ENCODE peak calls at places on chromosomes 13 and 19, in eight cellular contexts. Y, H, V, T, F, K, N and O are unnamed samples.

GRCh38 chr19:51783373-51783772 is 11.6 kb upstream of the FPR3 start:
- DNase-seq in Y (no peak), H (no peak), V (no peak), T (no peak), F (peak), K (no peak), N (no peak), O (no peak)

GRCh38 chr13:34371645-34372044 is 553.7 kb downstream of the RFC3 start:
- DNase-seq in Y (no peak), H (no peak), V (no peak), T (no peak), F (no peak), K (no peak), N (no peak), O (no peak)

GRCh38 chr19:30690935-30691505 is 318.8 kb downstream of the ZNF536 start:
- DNase-seq in Y (no peak), H (no peak), V (no peak), T (no peak), F (peak), K (no peak), N (no peak), O (no peak)

GRCh38 chr19:50509366-50509765 is 1.6 kb downstream of the JOSD2 start:
- DNase-seq in Y (no peak), H (no peak), V (no peak), T (no peak), F (no peak), K (no peak), N (no peak), O (no peak)

GRCh38 chr19:1874554-1875185 is 10.6 kb downstream of the ABHD17A start:
- DNase-seq in Y (no peak), H (no peak), V (no peak), T (no peak), F (no peak), K (no peak), N (peak), O (no peak)

GRCh38 chr19:756232-756631 is 5.3 kb downstream of the MISP start:
- DNase-seq in Y (no peak), H (no peak), V (no peak), T (no peak), F (peak), K (no peak), N (no peak), O (no peak)

GRCh38 chr13:25196971-25197370 is 24.9 kb upstream of the AMER2 start:
- DNase-seq in Y (no peak), H (no peak), V (no peak), T (no peak), F (no peak), K (no peak), N (no peak), O (no peak)

GRCh38 chr13:32056316-32056715 is 24.7 kb downstream of the FRY start:
- DNase-seq in Y (no peak), H (no peak), V (no peak), T (no peak), F (no peak), K (no peak), N (no peak), O (no peak)

GRCh38 chr13:112968380-112968909 is 569 bp upstream of the MCF2L start:
- DNase-seq in Y (no peak), H (no peak), V (peak), T (peak), F (peak), K (peak), N (peak), O (peak)

GRCh38 chr19:10203686-10204085 is 8.9 kb upstream of the DNMT1 start:
- DNase-seq in Y (no peak), H (no peak), V (no peak), T (no peak), F (no peak), K (no peak), N (no peak), O (no peak)

GRCh38 chr13:46717275-46717674 is 79.7 kb downstream of the ESD start:
- DNase-seq in Y (no peak), H (no peak), V (no peak), T (no peak), F (no peak), K (no peak), N (no peak), O (no peak)

GRCh38 chr13:112690242-112690943 is 555 bp downstream of the ATP11A start:
- DNase-seq in Y (no peak), H (no peak), V (peak), T (peak), F (peak), K (no peak), N (peak), O (no peak)

GRCh38 chr19:5621945-5622464 is 571 bp downstream of the SAFB2 start:
- DNase-seq in Y (peak), H (no peak), V (peak), T (no peak), F (peak), K (no peak), N (peak), O (no peak)

GRCh38 chr13:88339271-88339741 is 668.1 kb downstream of the SLITRK5 start:
- DNase-seq in Y (no peak), H (no peak), V (no peak), T (no peak), F (no peak), K (no peak), N (no peak), O (no peak)

GRCh38 chr19:48746738-48747575 is at the start of gene IZUMO1:
- DNase-seq in Y (peak), H (peak), V (no peak), T (peak), F (peak), K (no peak), N (peak), O (no peak)

GRCh38 chr19:32067686-32068085 is 277.7 kb upstream of the ZNF507 start:
- DNase-seq in Y (no peak), H (no peak), V (no peak), T (no peak), F (peak), K (no peak), N (no peak), O (no peak)

GRCh38 chr19:33390120-33390907 is 16.8 kb downstream of the CEBPG start:
- DNase-seq in Y (peak), H (no peak), V (no peak), T (no peak), F (no peak), K (peak), N (no peak), O (peak)

GRCh38 chr19:11576186-11576585 is 1.3 kb downstream of the ACP5 start:
- DNase-seq in Y (no peak), H (no peak), V (no peak), T (no peak), F (no peak), K (no peak), N (no peak), O (no peak)

GRCh38 chr19:45162464-45163143 is 1.8 kb upstream of the NKPD1 start:
- DNase-seq in Y (no peak), H (no peak), V (no peak), T (no peak), F (no peak), K (peak), N (no peak), O (peak)

GRCh38 chr19:17245535-17245984 is at the start of gene NR2F6:
- DNase-seq in Y (no peak), H (no peak), V (no peak), T (no peak), F (no peak), K (no peak), N (peak), O (no peak)

GRCh38 chr13:101514695-101515275 is 62.3 kb downstream of the ITGBL1 start:
- DNase-seq in Y (peak), H (no peak), V (no peak), T (no peak), F (peak), K (no peak), N (peak), O (no peak)

GRCh38 chr13:112837371-112838037 is 131.5 kb upstream of the MCF2L start:
- DNase-seq in Y (no peak), H (no peak), V (no peak), T (no peak), F (no peak), K (no peak), N (no peak), O (no peak)

GRCh38 chr19:33427801-33428626 is 54.5 kb downstream of the CEBPG start:
- DNase-seq in Y (no peak), H (no peak), V (no peak), T (no peak), F (no peak), K (no peak), N (no peak), O (peak)

GRCh38 chr13:26050568-26051230 is 1.1 kb downstream of the SHISA2 start:
- DNase-seq in Y (no peak), H (no peak), V (no peak), T (peak), F (peak), K (no peak), N (peak), O (no peak)

GRCh38 chr19:40594657-40595077 is 6.5 kb upstream of the LTBP4 start:
- DNase-seq in Y (no peak), H (no peak), V (no peak), T (no peak), F (no peak), K (no peak), N (no peak), O (no peak)

GRCh38 chr19:5282926-5283325 is 57.7 kb downstream of the PTPRS start:
- DNase-seq in Y (peak), H (no peak), V (no peak), T (no peak), F (no peak), K (no peak), N (no peak), O (no peak)

GRCh38 chr13:112896736-112897602 is 72.0 kb upstream of the MCF2L start:
- DNase-seq in Y (no peak), H (no peak), V (no peak), T (no peak), F (no peak), K (peak), N (no peak), O (peak)

DNA sequence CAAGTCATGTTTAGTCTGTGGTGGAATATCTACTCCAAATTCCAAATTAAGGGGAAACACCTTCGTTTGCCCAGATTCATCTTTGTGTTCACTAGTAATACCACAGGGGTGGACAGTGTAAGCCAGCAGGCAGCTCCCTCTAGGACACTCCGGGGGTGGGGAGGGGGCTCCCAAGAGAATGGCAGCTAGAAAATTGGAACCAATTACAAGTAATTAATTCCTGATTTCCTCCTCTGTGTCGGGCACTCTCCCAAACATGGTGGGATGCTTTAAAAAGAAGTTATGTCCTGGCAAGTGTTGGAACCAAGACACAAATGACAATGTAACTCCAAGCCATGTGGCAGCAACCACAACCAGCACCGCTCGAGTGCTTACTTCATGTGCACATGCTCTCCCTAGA is 5.9 kb downstream of the COL4A1 start:
- DNase-seq in Y (no peak), H (no peak), V (no peak), T (no peak), F (no peak), K (no peak), N (no peak), O (no peak)
- H3K27ac ChIP-seq in Y (peak), H (peak), V (no peak), T (peak), F (no peak), K (peak), N (no peak), O (no peak)

GRCh38 chr13:48866204-48866603 is 109.5 kb upstream of the FNDC3A start:
- DNase-seq in Y (no peak), H (no peak), V (no peak), T (no peak), F (no peak), K (no peak), N (no peak), O (no peak)

GRCh38 chr13:48860369-48860768 is 115.3 kb upstream of the FNDC3A start:
- DNase-seq in Y (no peak), H (no peak), V (no peak), T (no peak), F (no peak), K (no peak), N (no peak), O (no peak)

GRCh38 chr13:48859168-48860105 is 116.3 kb upstream of the FNDC3A start:
- DNase-seq in Y (no peak), H (no peak), V (no peak), T (no peak), F (peak), K (no peak), N (no peak), O (no peak)

GRCh38 chr13:48864100-48864499 is 111.6 kb upstream of the FNDC3A start:
- DNase-seq in Y (no peak), H (no peak), V (no peak), T (no peak), F (no peak), K (no peak), N (no peak), O (no peak)

GRCh38 chr13:48862572-48862971 is 113.1 kb upstream of the FNDC3A start:
- DNase-seq in Y (no peak), H (no peak), V (no peak), T (no peak), F (no peak), K (no peak), N (no peak), O (no peak)
- H3K27ac ChIP-seq in Y (no peak), H (no peak), V (no peak), T (peak), F (no peak), K (no peak), N (no peak), O (no peak)

DNA sequence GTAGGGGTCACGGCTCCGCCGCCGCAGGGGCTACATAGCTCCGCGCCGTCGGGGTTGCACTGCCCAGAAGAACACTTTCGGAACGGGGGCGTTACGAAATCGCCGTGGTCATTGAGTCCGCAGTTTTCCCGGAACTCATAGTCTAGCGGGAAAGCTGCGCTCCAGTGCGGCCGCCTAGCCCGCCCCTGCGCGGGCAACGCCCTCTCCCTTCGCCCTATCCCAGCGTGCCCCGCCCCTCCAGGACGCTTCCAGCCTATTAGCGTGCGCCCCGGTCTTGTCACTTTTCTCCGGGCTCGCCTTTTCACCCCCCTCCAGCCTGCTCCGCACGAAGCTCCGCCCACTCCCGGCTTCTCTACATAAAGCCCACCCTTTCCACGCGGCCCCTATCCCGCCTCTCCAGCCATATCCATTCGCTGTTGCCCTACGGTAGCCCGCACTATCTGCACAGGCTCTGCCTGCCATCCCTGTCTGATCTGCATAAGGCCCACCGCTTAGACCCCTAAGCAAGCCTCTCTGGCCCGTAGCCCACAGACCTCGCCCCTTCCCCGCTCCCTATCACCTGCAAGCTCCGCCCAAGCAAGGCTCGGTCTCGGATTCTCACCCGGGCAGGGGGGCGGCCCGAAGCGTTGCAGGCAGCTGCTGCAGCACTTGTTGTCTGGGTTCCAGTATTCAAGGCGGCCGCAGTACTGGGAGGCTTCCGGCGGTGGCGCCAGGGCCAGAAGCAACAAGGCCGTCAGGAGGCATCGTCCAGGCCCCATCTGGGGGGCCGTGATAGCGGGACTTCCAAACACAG is 1.6 kb downstream of the IGFLR1 start:
- DNase-seq in Y (peak), H (peak), V (peak), T (peak), F (peak), K (peak), N (peak), O (peak)
- H3K27ac ChIP-seq in Y (peak), H (peak), V (peak), T (peak), F (peak), K (peak), N (peak), O (peak)

GRCh38 chr19:19661141-19661674 is 2.3 kb downstream of the ATP13A1 start:
- DNase-seq in Y (no peak), H (no peak), V (no peak), T (no peak), F (no peak), K (no peak), N (no peak), O (no peak)

GRCh38 chr19:19663292-19664120 is at the start of gene ATP13A1:
- DNase-seq in Y (peak), H (peak), V (peak), T (peak), F (peak), K (peak), N (peak), O (peak)

GRCh38 chr19:19662866-19663291 is 597 bp downstream of the ATP13A1 start:
- DNase-seq in Y (no peak), H (no peak), V (no peak), T (no peak), F (no peak), K (no peak), N (no peak), O (no peak)

GRCh38 chr19:19662344-19662743 is 1.1 kb downstream of the ATP13A1 start:
- DNase-seq in Y (no peak), H (no peak), V (no peak), T (no peak), F (no peak), K (no peak), N (no peak), O (no peak)

DNA sequence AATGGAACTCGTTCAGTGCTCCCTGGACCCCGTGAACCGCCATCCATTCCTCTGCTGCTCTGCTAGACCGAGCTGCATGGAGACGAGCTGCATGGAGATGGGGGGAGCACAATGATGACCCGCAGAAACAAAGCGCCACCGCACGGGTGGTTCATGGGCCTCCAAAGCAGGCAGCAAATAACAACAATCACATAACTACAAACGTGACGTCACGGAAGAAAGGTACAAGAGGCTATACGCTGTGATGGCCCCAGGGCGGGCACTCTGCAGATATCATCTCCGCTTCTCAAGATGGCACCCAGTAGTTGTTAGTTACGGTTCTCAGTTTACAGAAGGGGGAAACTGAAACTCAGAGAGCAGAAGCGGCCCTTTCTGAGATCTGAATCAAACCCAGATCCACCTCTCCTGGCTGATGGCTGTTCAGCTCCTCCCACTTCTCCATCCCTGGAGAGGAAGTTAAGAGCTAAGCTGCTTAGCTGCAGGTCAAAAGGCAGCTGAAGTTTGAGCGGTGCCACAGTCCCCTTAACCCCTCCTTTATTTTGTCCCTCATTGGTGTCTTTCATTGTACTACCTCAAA is 1.7 kb downstream of the ATP13A1 start:
- DNase-seq in Y (no peak), H (no peak), V (no peak), T (no peak), F (peak), K (no peak), N (no peak), O (no peak)
- H3K27ac ChIP-seq in Y (no peak), H (no peak), V (peak), T (peak), F (no peak), K (no peak), N (no peak), O (no peak)

DNA sequence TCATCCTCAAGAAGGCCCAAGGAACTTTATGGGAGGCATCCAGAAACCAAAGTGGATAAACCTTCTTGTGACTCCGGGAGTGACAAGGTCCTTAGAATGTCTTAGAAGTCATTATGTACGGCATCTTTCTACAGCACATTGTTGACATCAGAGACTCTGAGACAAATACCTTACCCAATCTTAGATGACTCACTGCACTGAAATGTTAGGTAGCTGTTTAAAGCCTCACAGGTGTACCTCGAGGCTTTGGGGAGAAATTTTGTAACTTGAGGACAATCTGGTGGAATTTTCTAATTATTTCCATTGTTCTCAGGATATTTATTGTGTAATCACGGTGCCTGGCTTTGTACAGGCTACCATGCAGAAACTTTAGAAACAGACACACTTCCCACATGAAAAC is 14.8 kb upstream of the LGALS13 start:
- DNase-seq in Y (no peak), H (no peak), V (no peak), T (no peak), F (no peak), K (no peak), N (no peak), O (no peak)
- H3K27ac ChIP-seq in Y (no peak), H (no peak), V (no peak), T (no peak), F (no peak), K (no peak), N (no peak), O (no peak)

GRCh38 chr13:75514080-75515040 is 23.3 kb downstream of the COMMD6 start:
- DNase-seq in Y (no peak), H (no peak), V (no peak), T (no peak), F (no peak), K (no peak), N (no peak), O (no peak)

GRCh38 chr13:75508002-75508548 is 26.1 kb upstream of the TBC1D4 start:
- DNase-seq in Y (no peak), H (no peak), V (no peak), T (no peak), F (no peak), K (no peak), N (no peak), O (no peak)

GRCh38 chr13:75511226-75511625 is 26.4 kb downstream of the COMMD6 start:
- DNase-seq in Y (no peak), H (no peak), V (no peak), T (no peak), F (no peak), K (no peak), N (no peak), O (no peak)

GRCh38 chr13:75513271-75513670 is 24.4 kb downstream of the COMMD6 start:
- DNase-seq in Y (no peak), H (no peak), V (no peak), T (no peak), F (no peak), K (no peak), N (no peak), O (no peak)

DNA sequence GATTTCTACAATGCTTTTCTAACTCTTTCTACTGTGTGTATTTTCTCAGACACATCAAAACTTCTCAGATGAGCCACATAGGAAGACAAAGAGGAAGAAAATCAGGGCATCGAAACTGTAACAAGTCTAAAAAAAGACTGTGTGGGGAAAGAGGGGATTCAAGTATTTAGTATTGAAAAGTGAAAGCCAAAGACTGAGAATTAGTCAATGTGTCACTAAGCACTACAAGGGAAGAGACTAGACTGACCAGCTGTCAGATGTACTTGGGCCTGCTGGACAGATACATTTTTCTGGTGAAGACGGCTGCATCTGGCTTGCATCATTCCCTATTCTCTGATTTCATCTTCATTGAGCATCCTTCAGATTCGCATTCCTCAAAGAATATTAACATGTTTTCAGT is 25.4 kb downstream of the COMMD6 start:
- DNase-seq in Y (no peak), H (no peak), V (no peak), T (no peak), F (no peak), K (no peak), N (no peak), O (no peak)
- H3K27ac ChIP-seq in Y (no peak), H (no peak), V (no peak), T (no peak), F (no peak), K (no peak), N (no peak), O (no peak)